ENCODE peak calls at places on chromosomes 13 and 19, in five cellular contexts. Z is H1, G is K562, T is HepG2, W is GM12878. P is an unnamed sample.

GRCh38 chr13:39100996-39101751 is 62.9 kb downstream of the NHLRC3 start:
- DNase-seq in W (no peak), T (no peak), Z (no peak), G (no peak), P (no peak)

GRCh38 chr13:79459906-79460305 is 21.0 kb upstream of the NDFIP2 start:
- DNase-seq in W (no peak), T (no peak), G (no peak), Z (no peak), P (no peak)

GRCh38 chr19:37691881-37692504 is 27.6 kb downstream of the ZNF607 start:
- DNase-seq in G (peak), T (peak), Z (peak), W (peak), P (no peak)

GRCh38 chr13:84025828-84026227 is 143.6 kb upstream of the SLITRK1 start:
- DNase-seq in W (no peak), G (no peak), T (no peak), Z (no peak), P (no peak)

GRCh38 chr13:51793570-51794273 is 10.2 kb downstream of the DHRS12 start:
- DNase-seq in Z (no peak), W (peak), G (peak), T (no peak), P (peak)

GRCh38 chr13:113785051-113786010 is 26.3 kb downstream of the TMEM255B start:
- DNase-seq in T (no peak), G (no peak), W (no peak), Z (no peak), P (peak)

GRCh38 chr13:26557051-26557392 is 461 bp upstream of the WASF3 start:
- DNase-seq in W (no peak), G (no peak), T (no peak), Z (no peak), P (peak)

GRCh38 chr19:48443262-48443661 is 2.5 kb upstream of the GRWD1 start:
- DNase-seq in G (no peak), W (no peak), Z (no peak), T (no peak), P (no peak)

GRCh38 chr19:7787141-7787540 is 24.1 kb downstream of the CLEC4M start:
- DNase-seq in T (no peak), G (no peak), Z (peak), W (no peak), P (no peak)

GRCh38 chr13:30030141-30030750 is 179.8 kb upstream of the UBL3 start:
- DNase-seq in T (no peak), Z (no peak), W (no peak), G (no peak), P (no peak)

GRCh38 chr19:48638831-48639381 is 1.7 kb upstream of the DBP start:
- DNase-seq in W (no peak), Z (peak), G (peak), T (no peak), P (no peak)

GRCh38 chr13:39037410-39037879 is 444 bp downstream of the PROSER1 start:
- DNase-seq in W (no peak), G (no peak), T (no peak), Z (no peak), P (no peak)

GRCh38 chr19:33868821-33869412 is 72.2 kb downstream of the KCTD15 start:
- DNase-seq in Z (peak), T (no peak), W (no peak), G (no peak), P (no peak)

GRCh38 chr19:6639439-6639838 is 30.5 kb downstream of the TNFSF14 start:
- DNase-seq in Z (no peak), W (no peak), T (no peak), G (no peak), P (no peak)

GRCh38 chr13:66171821-66172220 is 1058.3 kb downstream of the PCDH9 start:
- DNase-seq in T (no peak), G (no peak), Z (no peak), W (no peak), P (no peak)
- TF ChIP-seq ATF3 in T (no peak), G (no peak), Z (no peak), W (no peak), P (no peak)

DNA sequence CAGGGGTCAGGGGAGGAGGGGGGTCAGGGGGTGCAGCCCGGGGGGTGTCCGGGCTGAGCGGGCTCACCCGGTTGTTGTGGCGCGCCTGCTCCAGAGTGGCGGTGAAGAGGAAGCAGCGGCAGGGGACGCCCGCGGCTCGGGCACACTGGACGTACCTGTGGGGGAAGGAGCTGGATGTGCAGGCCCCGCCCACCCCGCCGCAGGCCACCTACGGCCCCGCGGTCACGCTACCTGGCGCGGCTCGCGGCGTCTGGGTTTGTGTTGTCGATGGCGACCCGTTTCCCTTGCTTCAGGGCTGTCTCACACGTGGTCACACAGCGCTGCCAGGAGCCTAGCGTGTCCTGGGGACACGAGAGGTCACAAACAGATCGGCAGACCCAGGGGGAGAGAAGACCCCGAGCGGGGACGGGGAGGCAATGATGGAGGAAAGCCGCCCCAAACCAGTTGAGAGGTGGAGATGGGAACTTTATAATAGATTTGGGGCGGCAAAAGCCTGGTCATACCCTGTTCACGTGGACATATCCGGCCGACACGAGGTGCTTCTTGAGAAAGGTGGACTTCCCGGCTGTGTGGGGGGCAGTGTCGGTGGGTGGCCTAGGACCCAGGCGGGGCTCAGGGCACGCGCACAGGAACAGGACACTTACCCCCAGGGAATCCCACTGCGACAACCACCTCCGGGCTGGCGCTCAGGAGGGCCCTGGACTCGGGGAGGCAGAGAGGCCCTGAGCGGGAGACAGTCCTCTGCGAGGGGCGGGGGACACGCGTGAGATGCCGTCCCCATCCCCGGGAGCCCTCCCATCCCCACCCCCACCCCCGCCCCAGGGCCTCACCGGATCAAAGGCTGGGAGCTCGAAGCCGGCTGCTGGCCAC is 5.6 kb downstream of the PNKP start:
- DNase-seq in Z (no peak), W (no peak), T (no peak), G (no peak), P (no peak)
- H3K27ac ChIP-seq in Z (no peak), W (no peak), T (no peak), G (no peak), P (no peak)

GRCh38 chr13:69324109-69324886 is 783.3 kb upstream of the ATXN8OS start:
- DNase-seq in G (no peak), T (peak), Z (no peak), W (no peak), P (peak)
- TF ChIP-seq CEBPB in G (no peak), T (no peak), Z (no peak), W (no peak), P (no peak)

DNA sequence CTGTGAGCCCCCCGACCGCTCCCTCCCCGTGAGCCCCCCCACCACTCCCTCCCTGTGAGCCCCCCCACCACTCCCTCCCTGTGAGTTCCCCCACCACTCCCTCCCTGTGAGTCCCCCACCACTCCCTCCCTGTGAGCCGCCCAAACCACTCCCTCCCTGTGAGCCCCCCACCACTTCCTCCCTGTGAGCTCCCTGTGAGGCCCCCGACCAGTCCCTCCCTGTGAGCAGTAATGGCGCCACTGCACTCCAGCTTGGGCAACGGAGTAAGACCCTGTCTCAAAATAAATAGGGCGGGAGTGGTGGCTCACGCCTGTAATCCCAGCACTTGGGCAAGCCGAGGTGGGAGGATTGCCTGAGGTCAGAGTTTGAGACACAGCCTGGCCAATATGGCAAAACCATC is 9.9 kb downstream of the ABCA7 start:
- DNase-seq in G (no peak), W (no peak), T (no peak), Z (no peak), P (no peak)
- TF ChIP-seq ATF3 in G (no peak), W (no peak), T (no peak), Z (no peak), P (no peak)

DNA sequence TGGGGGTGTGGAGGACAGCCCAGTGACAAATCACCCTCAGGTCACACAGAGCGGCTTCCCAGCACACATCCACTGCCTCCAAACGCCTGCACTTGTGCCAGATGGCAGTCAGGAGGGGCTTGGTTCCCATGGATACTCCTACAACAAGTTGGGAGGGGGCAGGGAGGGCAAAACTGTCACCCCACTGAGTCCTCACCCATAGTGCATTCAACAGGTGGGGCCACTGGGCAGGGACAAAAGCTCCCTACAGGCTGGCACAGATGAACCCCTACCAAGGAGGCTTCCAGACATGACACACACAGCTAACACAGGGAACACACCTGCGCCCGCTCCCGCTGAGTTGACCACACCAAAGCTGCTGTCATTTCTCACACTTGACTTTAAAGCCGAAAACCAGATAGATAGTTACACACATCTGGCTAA is 120.5 kb downstream of the STK24 start:
- DNase-seq in T (no peak), G (no peak), W (no peak), Z (no peak), P (no peak)
- H3K27ac ChIP-seq in T (no peak), G (no peak), W (no peak), Z (no peak), P (no peak)